ENCODE peak calls at places on chromosomes 16 and 17, in five cellular contexts. Y, P, S, Q and E are unnamed samples.

GRCh38 chr16:50245417-50246298 is 20.7 kb upstream of the ADCY7 start:
- DNase-seq in Y (peak), S (peak), Q (no peak), P (peak), E (peak)

GRCh38 chr17:77396610-77397009 is 255.8 kb downstream of the SEC14L1 start:
- DNase-seq in Y (no peak), Q (no peak), P (no peak), S (no peak), E (no peak)

GRCh38 chr16:29719063-29719462 is 26.7 kb downstream of the C16orf54 start:
- DNase-seq in Y (no peak), Q (no peak), S (no peak), P (no peak), E (no peak)

GRCh38 chr17:3976675-3977171 is 12.5 kb upstream of the ATP2A3 start:
- DNase-seq in Q (no peak), Y (no peak), P (peak), S (no peak), E (no peak)

GRCh38 chr17:1365445-1366039 is 34.5 kb downstream of the YWHAE start:
- DNase-seq in P (peak), Q (peak), S (peak), Y (peak), E (peak)

GRCh38 chr17:15926039-15926740 is 18.7 kb upstream of the ADORA2B start:
- DNase-seq in S (no peak), Q (no peak), Y (no peak), P (no peak), E (no peak)

GRCh38 chr17:3528604-3529511 is 28.8 kb downstream of the TRPV3 start:
- DNase-seq in P (no peak), Q (peak), S (no peak), Y (no peak), E (no peak)

GRCh38 chr17:65117384-65118035 is 19.7 kb upstream of the RGS9 start:
- DNase-seq in P (no peak), Q (no peak), S (no peak), Y (no peak), E (no peak)

GRCh38 chr16:11236441-11236840 is 19.6 kb downstream of the SOCS1 start:
- DNase-seq in S (no peak), Y (no peak), Q (no peak), P (no peak), E (no peak)

GRCh38 chr17:8674344-8675305 is 44.1 kb upstream of the MYH10 start:
- DNase-seq in P (no peak), S (no peak), Q (no peak), Y (no peak), E (no peak)

GRCh38 chr17:51611585-51611984 is 351.2 kb downstream of the UTP18 start:
- DNase-seq in P (no peak), Q (no peak), S (no peak), Y (no peak), E (no peak)

GRCh38 chr17:17847102-17847501 is 10.3 kb upstream of the SREBF1 start:
- DNase-seq in Q (no peak), Y (no peak), P (no peak), S (no peak), E (no peak)

GRCh38 chr16:58454178-58454577 is 45.8 kb upstream of the NDRG4 start:
- DNase-seq in Y (no peak), S (no peak), Q (no peak), P (no peak), E (no peak)

GRCh38 chr17:50806141-50806643 is 29.2 kb upstream of the WFIKKN2 start:
- DNase-seq in Q (no peak), Y (no peak), S (no peak), P (peak), E (no peak)

GRCh38 chr17:42129109-42129837 is 6.7 kb downstream of the HSPB9 start:
- DNase-seq in S (no peak), Q (no peak), P (no peak), Y (no peak), E (no peak)